ENCODE peak calls at places on chromosome 17, in eight cellular contexts. X is HCT116; S is HepG2; G is tibial artery; A is CD8-positive, alpha-beta T cell; R is GM23338; B is A549; J is transverse colon. H is an unnamed sample. For H3K4me1, the result is how much of the 10 kb centered on the place peaks cover.

GRCh38 chr17:21522755-21523154 is 146.6 kb downstream of the KCNJ12 start:
- DNase-seq in X (no peak), S (no peak), G (no peak), A (no peak), R (no peak), B (no peak), J (no peak), H (no peak)

GRCh38 chr17:57565119-57565635 is 179.9 kb downstream of the CCDC182 start:
- DNase-seq in X (no peak), S (no peak), G (no peak), A (no peak), R (no peak), B (no peak), J (no peak), H (no peak)

GRCh38 chr17:48444531-48445247 is 14.7 kb upstream of the SKAP1 start:
- DNase-seq in X (no peak), S (no peak), G (no peak), A (peak), R (peak), B (no peak), J (no peak), H (no peak)

GRCh38 chr17:77579717-77580116 is 378.8 kb upstream of the TNRC6C start:
- DNase-seq in X (no peak), S (no peak), G (no peak), A (no peak), R (no peak), B (no peak), J (no peak), H (no peak)

GRCh38 chr17:2871205-2871604 is 75.0 kb downstream of the RAP1GAP2 start:
- DNase-seq in X (no peak), S (no peak), G (no peak), A (no peak), R (peak), B (no peak), J (no peak), H (no peak)

GRCh38 chr17:53319947-53320346 is 502.8 kb upstream of the KIF2B start:
- DNase-seq in X (no peak), S (no peak), G (no peak), A (no peak), R (no peak), B (no peak), J (no peak), H (no peak)

GRCh38 chr17:9360610-9361571 is 214.7 kb downstream of the STX8 start:
- DNase-seq in X (no peak), S (peak), G (peak), A (no peak), R (no peak), B (peak), J (peak), H (no peak)

GRCh38 chr17:17853811-17854527 is 17.2 kb upstream of the SREBF1 start:
- DNase-seq in X (no peak), S (no peak), G (no peak), A (no peak), R (no peak), B (no peak), J (no peak), H (no peak)

GRCh38 chr17:11144358-11145233 is 96.4 kb upstream of the SHISA6 start:
- DNase-seq in X (no peak), S (peak), G (no peak), A (no peak), R (peak), B (peak), J (peak), H (no peak)

GRCh38 chr17:34797724-34798123 is 163.5 kb downstream of the CCT6B start:
- DNase-seq in X (no peak), S (peak), G (no peak), A (peak), R (peak), B (peak), J (no peak), H (no peak)

GRCh38 chr17:64472564-64472963 is 23.6 kb downstream of the MILR1 start:
- DNase-seq in X (no peak), S (no peak), G (no peak), A (no peak), R (no peak), B (no peak), J (no peak), H (no peak)
- H3K4me1 ChIP-seq in X (under half), S (under half), G (under half), A (under half), R (under half), B (under half), J (under half), H (under half)

GRCh38 chr17:32746698-32747097 is 130.2 kb downstream of the MYO1D start:
- DNase-seq in X (no peak), S (no peak), G (no peak), A (no peak), R (no peak), B (no peak), J (no peak), H (no peak)
- TF ChIP-seq CTCF in X (no peak), S (no peak), G (no peak), A (no peak), R (no peak), B (no peak), J (no peak), H (no peak)

GRCh38 chr17:80138856-80139426 is 8.0 kb downstream of the EIF4A3 start:
- DNase-seq in X (no peak), S (no peak), G (no peak), A (no peak), R (no peak), B (no peak), J (peak), H (no peak)

GRCh38 chr17:80146121-80147034 is 550 bp downstream of the EIF4A3 start:
- DNase-seq in X (no peak), S (no peak), G (no peak), A (peak), R (peak), B (no peak), J (no peak), H (no peak)

GRCh38 chr17:80145076-80146075 is 1.6 kb downstream of the EIF4A3 start:
- DNase-seq in X (no peak), S (no peak), G (no peak), A (no peak), R (no peak), B (no peak), J (no peak), H (no peak)

GRCh38 chr17:80141463-80142165 is 5.3 kb downstream of the EIF4A3 start:
- DNase-seq in X (no peak), S (no peak), G (no peak), A (no peak), R (no peak), B (no peak), J (no peak), H (no peak)

GRCh38 chr17:80142929-80143328 is 4.0 kb downstream of the EIF4A3 start:
- DNase-seq in X (no peak), S (no peak), G (no peak), A (no peak), R (no peak), B (no peak), J (no peak), H (peak)
- H3K4me3 ChIP-seq in X (no peak), S (no peak), G (no peak), A (no peak), R (no peak), B (no peak), J (no peak), H (no peak)

GRCh38 chr17:50100480-50100883 is 5.3 kb downstream of the PDK2 start:
- DNase-seq in X (no peak), S (no peak), G (no peak), A (no peak), R (no peak), B (no peak), J (peak), H (no peak)
- H3K4me1 ChIP-seq in X (under half), S (half or more), G (under half), A (under half), R (under half), B (under half), J (under half), H (under half)

GRCh38 chr17:37844158-37844976 is 79.8 kb upstream of the TBC1D3K start:
- DNase-seq in X (peak), S (peak), G (peak), A (peak), R (peak), B (peak), J (peak), H (peak)
- TF ChIP-seq CTCF in X (peak), S (peak), G (peak), A (peak), R (peak), B (peak), J (peak), H (peak)

DNA sequence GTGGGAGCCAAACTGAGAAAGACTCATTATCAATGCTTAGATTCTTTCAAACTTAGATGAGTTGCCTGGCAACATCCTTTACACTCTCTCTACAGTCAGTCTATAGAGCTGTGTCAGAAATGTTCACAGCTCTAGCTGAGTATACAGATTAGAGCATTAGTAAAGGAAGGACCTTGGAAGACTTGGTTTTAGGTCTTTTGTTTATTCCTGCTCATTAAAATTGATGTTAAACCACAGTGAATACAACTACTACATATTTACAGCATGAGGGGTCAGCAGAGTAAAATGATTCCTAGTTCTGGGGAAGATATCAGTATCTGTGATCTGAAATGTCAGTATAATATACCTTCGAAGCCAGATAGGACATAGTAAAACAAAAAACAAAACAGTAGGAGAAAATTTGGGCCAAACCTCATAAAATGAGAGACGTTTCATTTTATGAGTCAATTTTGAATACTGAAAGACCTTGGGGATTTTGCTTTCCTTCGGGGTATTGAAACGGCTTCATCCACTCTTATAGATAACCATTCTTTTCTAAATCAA is 186.0 kb downstream of the TANC2 start:
- DNase-seq in X (no peak), S (no peak), G (no peak), A (no peak), R (no peak), B (no peak), J (no peak), H (no peak)
- H3K4me3 ChIP-seq in X (no peak), S (no peak), G (no peak), A (no peak), R (no peak), B (no peak), J (no peak), H (no peak)

GRCh38 chr17:42189651-42189965 is 4.4 kb upstream of the HCRT start:
- DNase-seq in X (no peak), S (no peak), G (no peak), A (no peak), R (no peak), B (no peak), J (no peak), H (no peak)
- H3K4me1 ChIP-seq in X (under half), S (under half), G (under half), A (under half), R (under half), B (under half), J (under half), H (under half)

H was measured in ascending aorta.